ENCODE peak calls at places on chromosomes 7 and 10, in nine cellular contexts. M is PC-3, B is cardiac muscle cell, X is kidney epithelial cell, N is ovary, Y is heart left ventricle, V is heart right ventricle, T is fibroblast of lung, Z is BJ. I is an unnamed sample. For H3K27me3, the result is how much of the 10 kb centered on the place peaks cover.

GRCh38 chr10:43461950-43462349 is 25.0 kb downstream of the ZNF487 start:
- DNase-seq in M (peak), Y (no peak), N (no peak), Z (no peak), V (peak), T (peak), X (peak), B (peak), I (peak)

GRCh38 chr7:25722856-25723255 is 429.1 kb upstream of the NFE2L3 start:
- DNase-seq in V (no peak), Y (no peak), B (no peak), T (no peak), M (no peak), N (no peak), Z (no peak), X (no peak), I (no peak)

GRCh38 chr7:81960026-81960425 is 190.2 kb upstream of the HGF start:
- DNase-seq in T (no peak), M (no peak), N (no peak), Z (no peak), Y (no peak), V (no peak), B (peak), X (no peak), I (no peak)

GRCh38 chr7:31055501-31055900 is 3.4 kb downstream of the ADCYAP1R1 start:
- DNase-seq in T (no peak), N (no peak), Z (no peak), Y (no peak), V (no peak), M (no peak), B (no peak), X (no peak), I (no peak)

GRCh38 chr10:121891103-121891502 is 36.7 kb downstream of the ATE1 start:
- DNase-seq in Z (no peak), Y (no peak), V (no peak), X (no peak), B (no peak), T (no peak), M (no peak), N (no peak), I (no peak)

GRCh38 chr10:83648184-83648583 is 491.1 kb upstream of the GHITM start:
- DNase-seq in T (no peak), V (no peak), N (no peak), X (no peak), Y (no peak), Z (no peak), B (no peak), M (no peak), I (no peak)

GRCh38 chr10:96370575-96371157 is 11.9 kb upstream of the OPALIN start:
- DNase-seq in M (peak), B (peak), T (peak), Z (no peak), N (no peak), Y (no peak), X (no peak), V (peak), I (no peak)

GRCh38 chr7:73434701-73435069 is 1.1 kb downstream of the FZD9 start:
- DNase-seq in N (no peak), Z (no peak), V (no peak), T (no peak), Y (no peak), M (no peak), B (no peak), X (no peak), I (no peak)

GRCh38 chr7:128059143-128059975 is 28.1 kb upstream of the LRRC4 start:
- DNase-seq in B (no peak), V (no peak), N (no peak), T (no peak), Y (no peak), X (no peak), Z (no peak), M (no peak), I (no peak)

GRCh38 chr7:29915481-29916215 is 74.0 kb downstream of the SCRN1 start:
- DNase-seq in Z (peak), X (peak), V (no peak), B (no peak), T (no peak), Y (no peak), N (no peak), M (no peak), I (no peak)

GRCh38 chr10:51629969-51630617 is 69.3 kb downstream of the CSTF2T start:
- DNase-seq in X (no peak), N (no peak), T (peak), Y (no peak), M (no peak), B (peak), V (peak), Z (no peak), I (peak)

GRCh38 chr7:102117743-102118142 is 168.9 kb upstream of the SH2B2 start:
- DNase-seq in Z (peak), V (no peak), X (peak), Y (no peak), B (peak), N (peak), M (no peak), T (peak), I (peak)

GRCh38 chr7:140697447-140698143 is 1.1 kb downstream of the NDUFB2 start:
- DNase-seq in Z (no peak), M (no peak), N (no peak), B (no peak), V (no peak), Y (no peak), X (no peak), T (peak), I (no peak)

GRCh38 chr7:82805527-82805960 is 357.1 kb downstream of the PCLO start:
- DNase-seq in Y (peak), X (peak), N (no peak), B (peak), V (no peak), T (peak), M (peak), Z (peak), I (peak)

GRCh38 chr10:120327671-120328070 is 129.4 kb upstream of the PLPP4 start:
- DNase-seq in Y (no peak), V (no peak), M (no peak), X (no peak), Z (no peak), N (no peak), T (no peak), B (no peak), I (no peak)

GRCh38 chr7:70701487-70701886 is 430.5 kb upstream of the GALNT17 start:
- DNase-seq in X (no peak), B (no peak), N (no peak), Y (no peak), V (no peak), T (no peak), Z (no peak), M (no peak), I (no peak)

GRCh38 chr10:70652761-70653657 is 19.3 kb upstream of the ADAMTS14 start:
- DNase-seq in M (no peak), N (no peak), Y (peak), T (peak), X (peak), Z (peak), B (peak), V (peak), I (peak)

GRCh38 chr10:9786101-9786500 is 1231.6 kb upstream of the CELF2 start:
- DNase-seq in Y (no peak), B (peak), V (no peak), M (no peak), N (no peak), X (peak), Z (no peak), T (peak), I (peak)

GRCh38 chr10:70820976-70821750 is 5.4 kb downstream of the SGPL1 start:
- DNase-seq in B (no peak), V (no peak), N (no peak), Z (no peak), X (no peak), M (peak), Y (no peak), T (no peak), I (no peak)

GRCh38 chr7:151017953-151018420 is 6.3 kb downstream of the ATG9B start:
- DNase-seq in Z (no peak), B (peak), M (peak), Y (peak), V (peak), X (no peak), T (peak), N (peak), I (no peak)
- H3K4me3 ChIP-seq in Z (peak), B (peak), M (peak), Y (peak), V (no peak), X (no peak), T (no peak), N (no peak), I (peak)

GRCh38 chr10:113576853-113577252 is 24.0 kb downstream of the HABP2 start:
- DNase-seq in M (peak), Y (no peak), V (no peak), Z (no peak), B (peak), T (peak), N (no peak), X (no peak), I (no peak)

GRCh38 chr10:113569576-113569975 is 16.7 kb downstream of the HABP2 start:
- DNase-seq in X (no peak), V (peak), Z (no peak), B (no peak), Y (no peak), T (no peak), N (no peak), M (no peak), I (no peak)

GRCh38 chr10:113573368-113573767 is 20.5 kb downstream of the HABP2 start:
- DNase-seq in T (no peak), Y (no peak), N (no peak), Z (no peak), V (no peak), B (no peak), M (no peak), X (no peak), I (no peak)

GRCh38 chr10:113566888-113567287 is 14.0 kb downstream of the HABP2 start:
- DNase-seq in N (no peak), Z (no peak), B (no peak), M (no peak), V (no peak), Y (no peak), T (no peak), X (no peak), I (no peak)

GRCh38 chr10:113572520-113573290 is 19.9 kb downstream of the HABP2 start:
- DNase-seq in M (no peak), Y (no peak), V (no peak), Z (no peak), T (no peak), B (no peak), X (no peak), N (no peak), I (no peak)
- H3K27me3 ChIP-seq in M (under half), Y (under half), V (under half), Z (under half), T (under half), B (under half), X (under half), N (under half), I (under half)

GRCh38 chr10:115171392-115171960 is 78.3 kb downstream of the ATRNL1 start:
- DNase-seq in V (no peak), N (no peak), M (peak), T (peak), B (peak), Y (no peak), Z (no peak), X (no peak), I (no peak)
- TF ChIP-seq CTCF in V (peak), N (no peak), M (peak), T (peak), B (peak), Y (peak), Z (peak), X (peak), I (peak)

DNA sequence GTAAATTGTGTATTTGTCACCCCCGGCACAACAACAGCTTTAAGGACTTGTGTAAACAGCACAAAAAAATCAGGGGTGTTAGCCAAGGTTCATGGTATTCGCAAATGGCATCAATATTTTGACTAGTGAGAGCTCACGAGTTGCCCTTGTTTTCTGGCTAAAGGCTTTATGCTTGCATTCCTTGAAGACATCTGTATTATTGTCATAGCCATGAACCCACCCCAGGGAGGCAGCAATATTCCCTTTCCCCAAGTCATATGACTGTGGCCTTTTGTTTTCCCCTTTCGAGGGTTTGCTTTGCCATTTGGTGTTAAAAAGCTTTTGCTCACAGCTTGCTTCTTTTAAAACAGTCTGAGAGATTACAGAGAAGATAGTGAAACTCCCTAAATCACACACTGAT is 172.5 kb downstream of the ADAM12 start:
- DNase-seq in N (no peak), M (no peak), B (no peak), X (no peak), Y (no peak), Z (no peak), T (no peak), V (no peak), I (no peak)
- H3K4me3 ChIP-seq in N (no peak), M (no peak), B (no peak), X (no peak), Y (no peak), Z (no peak), T (no peak), V (no peak), I (no peak)

GRCh38 chr7:149642579-149642978 is 130.8 kb downstream of the ZNF467 start:
- DNase-seq in T (no peak), Y (no peak), Z (no peak), V (peak), B (no peak), M (no peak), N (no peak), X (no peak), I (no peak)

GRCh38 chr7:149635561-149636329 is 137.6 kb downstream of the ZNF467 start:
- DNase-seq in M (no peak), B (no peak), T (no peak), Z (no peak), X (no peak), N (no peak), V (no peak), Y (no peak), I (no peak)

GRCh38 chr7:149633976-149634945 is 136.7 kb upstream of the ZNF746 start:
- DNase-seq in M (no peak), X (no peak), B (no peak), Y (no peak), T (no peak), V (no peak), Z (no peak), N (no peak), I (no peak)

GRCh38 chr7:149638566-149639320 is 134.6 kb downstream of the ZNF467 start:
- DNase-seq in Z (no peak), X (no peak), Y (no peak), M (no peak), B (no peak), N (no peak), V (no peak), T (no peak), I (no peak)

GRCh38 chr7:149637911-149638565 is 135.3 kb downstream of the ZNF467 start:
- DNase-seq in Z (no peak), B (no peak), T (no peak), Y (no peak), V (no peak), M (no peak), X (no peak), N (no peak), I (no peak)
- H3K27me3 ChIP-seq in Z (under half), B (under half), T (under half), Y (under half), V (under half), M (under half), X (under half), N (under half), I (under half)

GRCh38 chr10:127354992-127355391 is 158.6 kb upstream of the INSYN2A start:
- DNase-seq in Y (no peak), X (no peak), N (no peak), M (no peak), V (no peak), B (peak), Z (no peak), T (peak), I (no peak)
- TF ChIP-seq CTCF in Y (no peak), X (peak), N (no peak), M (peak), V (no peak), B (peak), Z (peak), T (peak), I (peak)

DNA sequence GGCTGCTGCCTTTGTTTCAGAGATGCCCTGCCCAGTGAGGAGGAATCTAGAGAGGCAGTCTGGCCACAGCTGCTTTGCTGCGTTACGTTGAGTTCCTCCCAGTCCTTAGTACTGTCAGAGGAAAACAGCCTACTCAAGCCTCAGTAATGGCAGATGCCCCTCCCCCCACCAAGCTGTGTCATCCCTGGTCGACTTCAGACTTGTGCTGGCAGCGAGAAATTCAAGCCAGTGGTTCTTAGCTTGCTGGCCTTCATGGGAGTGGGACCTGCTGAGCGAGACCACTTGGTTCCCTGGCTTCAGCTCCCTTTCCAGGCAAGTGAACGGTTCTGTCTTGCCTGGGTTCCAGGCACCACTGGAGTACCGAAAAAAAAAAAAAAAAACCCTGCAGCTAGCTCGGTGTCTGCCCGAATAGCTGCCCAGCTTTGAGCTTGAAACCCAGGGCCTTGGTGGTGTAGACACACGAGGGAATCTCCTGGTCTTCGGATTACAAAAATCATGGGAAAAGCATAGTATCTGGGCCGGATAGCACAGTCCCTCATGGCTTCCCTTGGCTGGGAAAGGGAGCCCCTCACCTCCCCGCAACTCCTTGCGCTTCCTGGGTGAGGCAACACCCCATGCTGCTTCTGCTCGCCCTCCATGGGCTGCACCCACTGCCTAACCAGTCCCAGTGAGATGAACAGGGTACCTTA is 9.1 kb downstream of the SDHAF3 start:
- DNase-seq in B (peak), Z (no peak), M (no peak), T (no peak), V (no peak), N (no peak), Y (no peak), X (no peak), I (no peak)
- H3K4me3 ChIP-seq in B (no peak), Z (no peak), M (no peak), T (no peak), V (no peak), N (no peak), Y (no peak), X (no peak), I (no peak)

DNA sequence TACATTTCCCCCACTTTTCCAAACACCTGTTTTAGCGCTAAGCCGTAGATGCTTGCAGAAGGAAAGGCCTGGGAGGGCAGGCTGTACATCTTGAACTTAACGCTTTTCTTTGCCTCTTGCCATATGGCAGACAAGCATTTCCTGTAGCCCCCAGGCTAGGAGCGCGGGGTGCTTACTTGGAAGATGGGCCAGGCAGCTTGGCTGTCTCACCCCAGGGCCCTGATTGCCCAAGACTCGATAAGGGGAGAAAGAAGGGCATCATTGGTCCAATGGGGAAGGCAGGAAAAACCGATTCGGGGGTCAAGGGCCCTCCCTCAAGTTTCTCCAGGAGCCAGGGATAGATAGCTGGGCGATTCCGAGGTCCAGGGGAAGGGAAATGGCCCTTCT is 1.7 kb downstream of the HOXA10 start:
- DNase-seq in V (no peak), Z (no peak), T (no peak), B (no peak), M (no peak), N (peak), Y (peak), X (no peak), I (no peak)
- H3K27me3 ChIP-seq in V (half or more), Z (under half), T (half or more), B (half or more), M (under half), N (under half), Y (half or more), X (under half), I (half or more)

GRCh38 chr10:44512345-44513095 is 127.6 kb upstream of the CXCL12 start:
- DNase-seq in T (no peak), N (no peak), X (no peak), Z (no peak), B (no peak), M (no peak), Y (no peak), V (no peak), I (no peak)

GRCh38 chr10:44516941-44517340 is 132.0 kb upstream of the CXCL12 start:
- DNase-seq in B (no peak), V (no peak), T (no peak), N (no peak), M (no peak), X (no peak), Z (no peak), Y (no peak), I (no peak)

GRCh38 chr10:44520651-44521050 is 135.8 kb upstream of the CXCL12 start:
- DNase-seq in Y (no peak), Z (no peak), N (no peak), T (no peak), B (no peak), M (no peak), X (no peak), V (no peak), I (no peak)

GRCh38 chr10:44513592-44513991 is 128.7 kb upstream of the CXCL12 start:
- DNase-seq in Z (no peak), M (no peak), Y (no peak), T (peak), V (no peak), B (peak), X (no peak), N (no peak), I (no peak)

GRCh38 chr10:44517635-44518034 is 132.7 kb upstream of the CXCL12 start:
- DNase-seq in N (no peak), Y (no peak), M (peak), X (no peak), V (no peak), Z (no peak), T (no peak), B (no peak), I (no peak)
- TF ChIP-seq CTCF in N (no peak), Y (peak), M (peak), X (no peak), V (no peak), Z (peak), T (peak), B (peak), I (no peak)

GRCh38 chr10:72219229-72219814 is 3.2 kb upstream of the ASCC1 start:
- DNase-seq in M (no peak), B (no peak), X (no peak), T (no peak), V (no peak), Z (no peak), N (no peak), Y (no peak), I (no peak)

GRCh38 chr10:72220637-72221036 is 4.6 kb upstream of the ASCC1 start:
- DNase-seq in V (no peak), X (no peak), B (no peak), M (no peak), T (no peak), N (no peak), Z (no peak), Y (no peak), I (no peak)

GRCh38 chr10:72221278-72221677 is 5.2 kb upstream of the ASCC1 start:
- DNase-seq in X (no peak), T (no peak), N (no peak), Y (no peak), Z (no peak), V (no peak), M (no peak), B (no peak), I (no peak)

GRCh38 chr10:72218329-72218728 is 2.3 kb upstream of the ASCC1 start:
- DNase-seq in Y (no peak), N (no peak), V (no peak), X (no peak), Z (no peak), T (no peak), M (no peak), B (no peak), I (no peak)

GRCh38 chr10:72218756-72219155 is 2.7 kb upstream of the ASCC1 start:
- DNase-seq in Z (no peak), T (no peak), Y (no peak), N (no peak), V (no peak), M (no peak), X (no peak), B (no peak), I (no peak)
- H3K4me3 ChIP-seq in Z (no peak), T (no peak), Y (no peak), N (no peak), V (no peak), M (no peak), X (no peak), B (no peak), I (no peak)

I was measured in AG04450.